ENCODE peak calls at places on chromosomes 4 and X, in six cellular contexts. One of them, this sample, is unnamed.

GRCh38 chr4:152436384-152436783 is 99.5 kb downstream of the FBXW7 start:
- DNase-seq in SK-MEL-5: peak; percentile 4
- DNase-seq in substantia nigra: no peak
- DNase-seq in activated CD4-positive, alpha-beta T cell treated with anti-CD3 and anti-CD28 coated beads for 24 hours: no peak
- DNase-seq in aorta: no peak
- DNase-seq in MCF 10A: peak; percentile 16
- DNase-seq in this sample: no peak

GRCh38 chr4:2045518-2045951 is 13.6 kb upstream of the NAT8L start:
- DNase-seq in MCF 10A: peak; percentile 56
- DNase-seq in aorta: no peak
- DNase-seq in substantia nigra: no peak
- DNase-seq in SK-MEL-5: no peak
- DNase-seq in activated CD4-positive, alpha-beta T cell treated with anti-CD3 and anti-CD28 coated beads for 24 hours: no peak
- DNase-seq in this sample: no peak

GRCh38 chrX:131633285-131633917 is 89.5 kb downstream of the OR13H1 start:
- DNase-seq in SK-MEL-5: peak; percentile 68
- DNase-seq in activated CD4-positive, alpha-beta T cell treated with anti-CD3 and anti-CD28 coated beads for 24 hours: peak; percentile 15
- DNase-seq in aorta: no peak
- DNase-seq in MCF 10A: peak; percentile 79
- DNase-seq in substantia nigra: no peak
- DNase-seq in this sample: peak; percentile 0

GRCh38 chr4:81215219-81215892 is at the start of gene PRKG2:
- DNase-seq in SK-MEL-5: no peak
- DNase-seq in activated CD4-positive, alpha-beta T cell treated with anti-CD3 and anti-CD28 coated beads for 24 hours: no peak
- DNase-seq in aorta: no peak
- DNase-seq in substantia nigra: no peak
- DNase-seq in MCF 10A: no peak
- DNase-seq in this sample: no peak

GRCh38 chr4:73589261-73589847 is 30.9 kb downstream of the RASSF6 start:
- DNase-seq in activated CD4-positive, alpha-beta T cell treated with anti-CD3 and anti-CD28 coated beads for 24 hours: no peak
- DNase-seq in SK-MEL-5: no peak
- DNase-seq in substantia nigra: no peak
- DNase-seq in aorta: no peak
- DNase-seq in MCF 10A: peak; percentile 87
- DNase-seq in this sample: no peak

GRCh38 chr4:83207497-83208105 is 77.0 kb downstream of the COQ2 start:
- DNase-seq in substantia nigra: no peak
- DNase-seq in SK-MEL-5: no peak
- DNase-seq in aorta: no peak
- DNase-seq in activated CD4-positive, alpha-beta T cell treated with anti-CD3 and anti-CD28 coated beads for 24 hours: no peak
- DNase-seq in MCF 10A: peak; percentile 18
- DNase-seq in this sample: no peak

GRCh38 chr4:145045180-145045579 is 52.8 kb downstream of the ANAPC10 start:
- DNase-seq in SK-MEL-5: no peak
- DNase-seq in substantia nigra: no peak
- DNase-seq in activated CD4-positive, alpha-beta T cell treated with anti-CD3 and anti-CD28 coated beads for 24 hours: no peak
- DNase-seq in MCF 10A: no peak
- DNase-seq in aorta: no peak
- DNase-seq in this sample: no peak

GRCh38 chr4:48787031-48787430 is 7.0 kb upstream of the FRYL start:
- DNase-seq in aorta: no peak
- DNase-seq in activated CD4-positive, alpha-beta T cell treated with anti-CD3 and anti-CD28 coated beads for 24 hours: no peak
- DNase-seq in MCF 10A: no peak
- DNase-seq in substantia nigra: no peak
- DNase-seq in SK-MEL-5: no peak
- DNase-seq in this sample: no peak

GRCh38 chr4:112823631-112824030 is 186.7 kb downstream of the LARP7 start:
- DNase-seq in activated CD4-positive, alpha-beta T cell treated with anti-CD3 and anti-CD28 coated beads for 24 hours: no peak
- DNase-seq in MCF 10A: no peak
- DNase-seq in aorta: no peak
- DNase-seq in substantia nigra: no peak
- DNase-seq in SK-MEL-5: peak; percentile 13
- DNase-seq in this sample: no peak

GRCh38 chrX:145533534-145533933 is 284.1 kb upstream of the SLITRK2 start:
- DNase-seq in aorta: no peak
- DNase-seq in MCF 10A: no peak
- DNase-seq in activated CD4-positive, alpha-beta T cell treated with anti-CD3 and anti-CD28 coated beads for 24 hours: no peak
- DNase-seq in substantia nigra: no peak
- DNase-seq in SK-MEL-5: no peak
- DNase-seq in this sample: no peak

GRCh38 chr4:85677286-85677685 is 202.3 kb downstream of the ARHGAP24 start:
- DNase-seq in MCF 10A: peak; percentile 8
- DNase-seq in aorta: no peak
- DNase-seq in SK-MEL-5: no peak
- DNase-seq in substantia nigra: no peak
- DNase-seq in activated CD4-positive, alpha-beta T cell treated with anti-CD3 and anti-CD28 coated beads for 24 hours: no peak
- DNase-seq in this sample: no peak

GRCh38 chrX:123884809-123885408 is 25.1 kb downstream of the XIAP start:
- DNase-seq in activated CD4-positive, alpha-beta T cell treated with anti-CD3 and anti-CD28 coated beads for 24 hours: no peak
- DNase-seq in aorta: no peak
- DNase-seq in MCF 10A: peak; percentile 45
- DNase-seq in SK-MEL-5: peak; percentile 58
- DNase-seq in substantia nigra: no peak
- DNase-seq in this sample: no peak

GRCh38 chr4:157052429-157053040 is 23.4 kb upstream of the GLRB start:
- DNase-seq in aorta: no peak
- DNase-seq in substantia nigra: no peak
- DNase-seq in activated CD4-positive, alpha-beta T cell treated with anti-CD3 and anti-CD28 coated beads for 24 hours: no peak
- DNase-seq in MCF 10A: no peak
- DNase-seq in SK-MEL-5: no peak
- DNase-seq in this sample: no peak

GRCh38 chr4:85994576-85994975 is 365.3 kb downstream of the MAPK10 start:
- DNase-seq in MCF 10A: no peak
- DNase-seq in SK-MEL-5: no peak
- DNase-seq in activated CD4-positive, alpha-beta T cell treated with anti-CD3 and anti-CD28 coated beads for 24 hours: no peak
- DNase-seq in aorta: no peak
- DNase-seq in substantia nigra: no peak
- DNase-seq in this sample: no peak

This sample was measured in GM18507.